ENCODE peak calls at places on chromosomes 3 and 15, in seven cellular contexts. N is SJSA1; H is GM06990; M is EH; Z is left colon; A is activated naive CD4-positive, alpha-beta T cell treated with anti-CD3 and anti-CD28 coated beads for 36 hours; S is activated T-helper 9 cell treated with anti-CD3 and anti-CD28 coated beads, Interleukin-2, amount 50 U/mL, for 16 hours. W is an unnamed sample.

GRCh38 chr3:77541203-77541922 is 501.5 kb downstream of the ROBO2 start:
- DNase-seq in Z (no peak), H (no peak), A (no peak), N (no peak), S (no peak), M (no peak), W (no peak)

GRCh38 chr3:32437898-32438297 is 46.2 kb downstream of the CMTM7 start:
- DNase-seq in M (no peak), A (no peak), N (no peak), H (no peak), S (no peak), Z (no peak), W (no peak)

GRCh38 chr3:33940736-33941135 is 142.3 kb downstream of the PDCD6IP start:
- DNase-seq in S (no peak), N (no peak), H (no peak), A (no peak), Z (no peak), M (no peak), W (no peak)

GRCh38 chr15:30953731-30954378 is 37.6 kb downstream of the MTMR10 start:
- DNase-seq in A (peak), N (peak), H (no peak), S (no peak), Z (no peak), M (peak), W (no peak)

GRCh38 chr3:117921908-117922456 is 1112.7 kb downstream of the IGSF11 start:
- DNase-seq in Z (no peak), N (no peak), M (no peak), S (no peak), H (no peak), A (no peak), W (no peak)

GRCh38 chr15:63189955-63190691 is 717 bp downstream of the RAB8B start:
- DNase-seq in S (no peak), N (no peak), H (no peak), M (no peak), Z (no peak), A (no peak), W (no peak)

GRCh38 chr3:29186982-29187718 is 93.7 kb upstream of the RBMS3 start:
- DNase-seq in N (peak), H (no peak), S (no peak), M (peak), A (no peak), Z (no peak), W (no peak)

GRCh38 chr3:49028673-49029562 is at the start of gene IMPDH2:
- DNase-seq in N (peak), A (peak), M (peak), H (peak), Z (peak), S (peak), W (peak)

GRCh38 chr15:36429707-36430106 is 149.7 kb upstream of the CDIN1 start:
- DNase-seq in A (no peak), M (no peak), H (no peak), Z (no peak), N (no peak), S (no peak), W (no peak)